ENCODE peak calls at places on chromosomes 1 and 21, in seven cellular contexts. One of them, this sample, is unnamed.

GRCh38 chr1:155553349-155553748 is 9.3 kb downstream of the ASH1L start:
- DNase-seq in breast epithelium: no peak
- DNase-seq in RCC 7860: no peak
- DNase-seq in tibial artery: no peak
- DNase-seq in activated naive CD8-positive, alpha-beta T cell treated with anti-CD3 and anti-CD28 coated beads for 36 hours: no peak
- DNase-seq in posterior vena cava: no peak
- DNase-seq in HAP-1: no peak
- DNase-seq in this sample: no peak

GRCh38 chr1:115680730-115681111 is 39.0 kb downstream of the VANGL1 start:
- DNase-seq in posterior vena cava: no peak
- DNase-seq in RCC 7860: no peak
- DNase-seq in breast epithelium: no peak
- DNase-seq in HAP-1: no peak
- DNase-seq in tibial artery: no peak
- DNase-seq in activated naive CD8-positive, alpha-beta T cell treated with anti-CD3 and anti-CD28 coated beads for 36 hours: no peak
- DNase-seq in this sample: no peak

GRCh38 chr1:2595812-2596529 is 9.4 kb downstream of the PRXL2B start:
- DNase-seq in breast epithelium: no peak
- DNase-seq in tibial artery: peak
- DNase-seq in RCC 7860: no peak
- DNase-seq in activated naive CD8-positive, alpha-beta T cell treated with anti-CD3 and anti-CD28 coated beads for 36 hours: no peak
- DNase-seq in posterior vena cava: peak
- DNase-seq in HAP-1: no peak
- DNase-seq in this sample: no peak

GRCh38 chr1:41870076-41870562 is 48.6 kb downstream of the HIVEP3 start:
- DNase-seq in activated naive CD8-positive, alpha-beta T cell treated with anti-CD3 and anti-CD28 coated beads for 36 hours: peak
- DNase-seq in RCC 7860: peak
- DNase-seq in breast epithelium: no peak
- DNase-seq in tibial artery: no peak
- DNase-seq in HAP-1: peak
- DNase-seq in posterior vena cava: no peak
- DNase-seq in this sample: no peak

GRCh38 chr1:2194319-2194897 is at the start of gene FAAP20:
- DNase-seq in posterior vena cava: no peak
- DNase-seq in tibial artery: no peak
- DNase-seq in RCC 7860: peak
- DNase-seq in breast epithelium: no peak
- DNase-seq in HAP-1: peak
- DNase-seq in activated naive CD8-positive, alpha-beta T cell treated with anti-CD3 and anti-CD28 coated beads for 36 hours: peak
- DNase-seq in this sample: peak

GRCh38 chr1:206575165-206575893 is 36.9 kb downstream of the EIF2D start:
- DNase-seq in breast epithelium: no peak
- DNase-seq in activated naive CD8-positive, alpha-beta T cell treated with anti-CD3 and anti-CD28 coated beads for 36 hours: no peak
- DNase-seq in HAP-1: peak
- DNase-seq in posterior vena cava: no peak
- DNase-seq in RCC 7860: no peak
- DNase-seq in tibial artery: no peak
- DNase-seq in this sample: peak

GRCh38 chr21:46130721-46131720 is 24.4 kb downstream of the FTCD start:
- DNase-seq in activated naive CD8-positive, alpha-beta T cell treated with anti-CD3 and anti-CD28 coated beads for 36 hours: no peak
- DNase-seq in RCC 7860: no peak
- DNase-seq in posterior vena cava: peak
- DNase-seq in HAP-1: no peak
- DNase-seq in tibial artery: no peak
- DNase-seq in breast epithelium: no peak
- DNase-seq in this sample: no peak

GRCh38 chr1:93907718-93908117 is 1.5 kb downstream of the GCLM start:
- DNase-seq in HAP-1: peak
- DNase-seq in breast epithelium: no peak
- DNase-seq in tibial artery: no peak
- DNase-seq in RCC 7860: peak
- DNase-seq in posterior vena cava: no peak
- DNase-seq in activated naive CD8-positive, alpha-beta T cell treated with anti-CD3 and anti-CD28 coated beads for 36 hours: no peak
- DNase-seq in this sample: no peak

GRCh38 chr1:67719329-67720196 is 34.6 kb downstream of the GADD45A start:
- DNase-seq in activated naive CD8-positive, alpha-beta T cell treated with anti-CD3 and anti-CD28 coated beads for 36 hours: no peak
- DNase-seq in HAP-1: no peak
- DNase-seq in posterior vena cava: no peak
- DNase-seq in tibial artery: no peak
- DNase-seq in breast epithelium: no peak
- DNase-seq in RCC 7860: no peak
- DNase-seq in this sample: no peak

GRCh38 chr1:223180803-223181321 is 37.8 kb upstream of the TLR5 start:
- DNase-seq in HAP-1: no peak
- DNase-seq in RCC 7860: no peak
- DNase-seq in posterior vena cava: no peak
- DNase-seq in breast epithelium: no peak
- DNase-seq in activated naive CD8-positive, alpha-beta T cell treated with anti-CD3 and anti-CD28 coated beads for 36 hours: no peak
- DNase-seq in tibial artery: no peak
- DNase-seq in this sample: no peak

GRCh38 chr21:45290948-45291612 is 3.4 kb upstream of the POFUT2 start:
- DNase-seq in RCC 7860: no peak
- DNase-seq in breast epithelium: no peak
- DNase-seq in activated naive CD8-positive, alpha-beta T cell treated with anti-CD3 and anti-CD28 coated beads for 36 hours: no peak
- DNase-seq in HAP-1: no peak
- DNase-seq in posterior vena cava: no peak
- DNase-seq in tibial artery: peak
- DNase-seq in this sample: no peak

GRCh38 chr1:108570128-108570527 is 10.2 kb downstream of the EEIG2 start:
- DNase-seq in RCC 7860: no peak
- DNase-seq in tibial artery: no peak
- DNase-seq in HAP-1: peak
- DNase-seq in activated naive CD8-positive, alpha-beta T cell treated with anti-CD3 and anti-CD28 coated beads for 36 hours: no peak
- DNase-seq in breast epithelium: no peak
- DNase-seq in posterior vena cava: no peak
- DNase-seq in this sample: peak